ENCODE peak calls at places on chromosome 15, in seven cellular contexts. Q is CD4-positive, alpha-beta memory T cell; Y is upper lobe of right lung; O is NB4; Z is endothelial cell of umbilical vein; S is fibroblast of pulmonary artery; N is fibroblast of the aortic adventitia. H is an unnamed sample.

GRCh38 chr15:48507416-48508065 is 138.0 kb downstream of the FBN1 start:
- DNase-seq in Y (no peak), Z (peak; percentile 77), Q (no peak), O (peak; percentile 60), N (peak; percentile 80), S (peak; percentile 85), H (no peak)

GRCh38 chr15:49712162-49712561 is 91.3 kb downstream of the DTWD1 start:
- DNase-seq in S (no peak), Z (no peak), Y (no peak), Q (no peak), O (no peak), N (no peak), H (no peak)

GRCh38 chr15:75051161-75051560 is 27.8 kb downstream of the PPCDC start:
- DNase-seq in N (no peak), O (no peak), S (no peak), Z (no peak), Q (no peak), Y (no peak), H (no peak)

GRCh38 chr15:62758126-62758951 is 284.2 kb upstream of the TPM1 start:
- DNase-seq in O (no peak), Y (no peak), N (peak; percentile 98), Z (peak; percentile 38), S (peak; percentile 90), Q (no peak), H (peak; percentile 88)

GRCh38 chr15:62742409-62743171 is 300.0 kb upstream of the TPM1 start:
- DNase-seq in S (peak; percentile 93), O (peak; percentile 62), Z (peak; percentile 64), Q (peak; percentile 14), N (peak; percentile 98), Y (no peak), H (peak; percentile 86)

GRCh38 chr15:58146734-58147133 is 8.6 kb downstream of the AQP9 start:
- DNase-seq in O (peak; percentile 75), S (no peak), N (peak; percentile 22), Z (no peak), Q (no peak), Y (no peak), H (no peak)

GRCh38 chr15:38252481-38253311 is at the start of gene SPRED1:
- DNase-seq in Y (peak; percentile 91), N (peak; percentile 53), Z (peak; percentile 69), S (peak; percentile 55), O (peak; percentile 52), Q (peak; percentile 27), H (no peak)

GRCh38 chr15:32674681-32675080 is 33.2 kb downstream of the SCG5 start:
- DNase-seq in Z (no peak), O (no peak), S (no peak), Q (no peak), N (no peak), Y (no peak), H (no peak)

GRCh38 chr15:24772256-24772655 is 96.7 kb downstream of the NPAP1 start:
- DNase-seq in Z (no peak), S (no peak), Q (no peak), O (peak; percentile 25), N (no peak), Y (no peak), H (no peak)

GRCh38 chr15:62997441-62997840 is 45.1 kb upstream of the TPM1 start:
- DNase-seq in Q (no peak), N (no peak), Z (no peak), S (no peak), O (no peak), Y (no peak), H (no peak)

GRCh38 chr15:64901141-64901540 is 10.6 kb upstream of the ANKDD1A start:
- DNase-seq in S (no peak), Y (no peak), O (no peak), Z (no peak), N (no peak), Q (no peak), H (no peak)

GRCh38 chr15:40320931-40321371 is 2.5 kb upstream of the INAFM2 start:
- DNase-seq in S (peak; percentile 74), O (peak; percentile 73), Z (peak; percentile 65), Y (no peak), N (peak; percentile 77), Q (peak; percentile 65), H (no peak)

GRCh38 chr15:33858836-33859235 is 109.5 kb upstream of the CHRM5 start:
- DNase-seq in Y (no peak), Z (no peak), Q (no peak), N (no peak), S (no peak), O (no peak), H (no peak)

GRCh38 chr15:80012060-80012726 is 41.2 kb upstream of the BCL2A1 start:
- DNase-seq in Y (no peak), N (no peak), Q (no peak), Z (no peak), S (no peak), O (no peak), H (no peak)

GRCh38 chr15:101127503-101128076 is 124.3 kb downstream of the CHSY1 start:
- DNase-seq in O (peak; percentile 85), Z (peak; percentile 94), S (peak; percentile 96), Q (peak; percentile 26), N (peak; percentile 99), Y (no peak), H (peak; percentile 88)

GRCh38 chr15:23397779-23398178 is 43.2 kb downstream of the GOLGA8S start:
- DNase-seq in O (no peak), Z (no peak), Q (no peak), N (no peak), S (no peak), Y (no peak), H (no peak)

GRCh38 chr15:96363692-96364091 is 33.2 kb downstream of the NR2F2 start:
- DNase-seq in N (no peak), S (no peak), Y (no peak), Z (no peak), O (no peak), Q (no peak), H (no peak)

GRCh38 chr15:90013503-90013937 is 12.4 kb downstream of the ZNF710 start:
- DNase-seq in Z (no peak), Q (peak; percentile 77), Y (no peak), S (no peak), N (no peak), O (peak; percentile 35), H (no peak)

GRCh38 chr15:69304176-69304533 is 5.4 kb downstream of the PAQR5 start:
- DNase-seq in Y (peak; percentile 51), Z (no peak), Q (no peak), N (peak; percentile 81), S (peak; percentile 86), O (peak; percentile 72), H (peak; percentile 80)

GRCh38 chr15:38389924-38390542 is 63.9 kb upstream of the FAM98B start:
- DNase-seq in S (peak; percentile 71), Q (peak; percentile 34), O (peak; percentile 54), Z (peak; percentile 68), N (peak; percentile 71), Y (peak; percentile 63), H (no peak)

GRCh38 chr15:38425269-38425668 is 28.7 kb upstream of the FAM98B start:
- DNase-seq in Y (no peak), S (no peak), O (no peak), N (no peak), Q (no peak), Z (no peak), H (no peak)

GRCh38 chr15:41581110-41581509 is 22.1 kb downstream of the TYRO3 start:
- DNase-seq in Z (no peak), S (no peak), N (no peak), Q (no peak), Y (no peak), O (peak; percentile 37), H (no peak)

GRCh38 chr15:96612917-96613316 is 282.4 kb downstream of the NR2F2 start:
- DNase-seq in Q (no peak), N (no peak), S (no peak), Z (no peak), Y (no peak), O (no peak), H (no peak)

GRCh38 chr15:97884513-97885131 is 75.9 kb upstream of the ARRDC4 start:
- DNase-seq in N (no peak), Q (no peak), O (no peak), Z (no peak), S (no peak), Y (no peak), H (no peak)

DNA sequence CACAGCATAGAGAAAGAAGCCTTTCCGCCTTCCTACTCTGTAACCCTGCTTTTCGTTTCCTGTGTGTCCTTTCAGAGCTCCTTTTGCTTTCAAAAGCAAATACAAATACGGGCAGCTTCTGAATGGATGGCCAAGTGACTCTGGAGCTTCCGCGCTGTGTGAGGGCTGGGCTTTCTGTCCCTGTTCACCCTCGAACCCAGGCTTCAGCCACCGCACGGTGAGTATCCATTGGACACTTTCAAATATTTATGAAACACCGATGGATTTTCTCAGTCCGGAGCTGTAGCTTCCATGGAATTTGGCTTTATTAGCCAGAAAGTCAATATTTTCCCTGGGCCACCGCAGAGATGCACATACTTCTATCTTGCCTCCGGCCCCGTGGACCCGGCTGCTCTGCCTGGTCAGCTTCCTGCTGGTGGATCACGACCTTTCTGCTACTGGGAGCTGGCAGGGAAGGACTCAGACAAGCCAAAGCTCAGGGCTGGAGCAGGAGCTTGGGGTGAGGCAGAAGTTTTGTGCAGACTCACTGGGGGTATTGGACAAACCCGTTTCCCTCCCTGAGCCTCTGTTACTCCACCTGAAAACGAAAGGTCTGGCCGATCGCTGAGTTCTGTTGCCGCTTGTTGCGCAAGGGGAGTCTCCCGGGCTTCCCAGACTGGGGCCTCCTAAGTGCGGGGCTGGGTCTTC is 63.6 kb downstream of the LINGO1 start:
- DNase-seq in S (peak; percentile 38), Z (no peak), Y (peak; percentile 75), Q (no peak), N (peak; percentile 48), O (peak; percentile 85), H (no peak)
- H3K4me3 ChIP-seq in S (peak overlapping the region; percentile 29), Z (no peak overlapping the region), Y (peak overlapping the region; percentile 35), Q (no peak overlapping the region), N (peak overlapping the region; percentile 39), O (peak overlapping the region; percentile 33), H (no peak overlapping the region)

GRCh38 chr15:68268405-68268804 is 9.1 kb upstream of the FEM1B start:
- DNase-seq in N (no peak), Q (no peak), Z (no peak), O (no peak), Y (no peak), S (no peak), H (no peak)
- H3K4me3 ChIP-seq in N (no peak overlapping the region), Q (no peak overlapping the region), Z (no peak overlapping the region), O (no peak overlapping the region), Y (no peak overlapping the region), S (no peak overlapping the region), H (no peak overlapping the region)

DNA sequence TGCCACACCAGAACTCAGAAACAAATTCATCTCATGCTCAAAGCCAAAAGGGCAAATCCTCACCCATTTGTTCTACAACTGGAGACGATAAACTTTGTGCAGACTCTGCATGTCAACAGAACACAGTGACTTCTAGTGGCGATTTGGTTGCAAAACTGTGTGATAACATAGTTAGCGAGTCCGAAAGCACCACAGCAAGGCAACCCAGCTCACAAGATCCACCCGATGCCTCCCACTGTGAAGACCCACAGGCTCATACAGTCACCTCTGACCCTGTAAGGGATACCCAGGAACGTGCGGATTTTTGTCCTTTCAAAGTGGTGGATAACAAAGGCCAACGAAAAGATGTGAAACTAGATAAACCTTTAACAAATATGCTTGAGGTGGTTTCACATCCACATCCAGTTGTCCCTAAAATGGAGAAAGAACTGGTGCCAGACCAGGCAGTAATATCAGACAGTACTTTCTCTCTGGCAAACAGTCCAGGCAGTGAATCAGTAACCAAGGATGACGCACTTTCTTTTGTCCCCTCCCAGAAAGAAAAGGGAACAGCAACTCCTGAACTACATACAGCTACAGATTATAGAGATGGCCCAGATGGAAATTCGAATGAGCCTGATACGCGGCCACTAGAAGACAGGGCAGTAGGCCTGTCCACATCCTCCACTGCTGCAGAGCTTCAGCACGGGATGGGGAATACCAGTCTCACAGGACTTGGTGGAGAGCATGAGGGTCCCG is 199.7 kb downstream of the AKAP13 start:
- DNase-seq in Y (peak; percentile 53), Q (no peak), O (peak; percentile 12), S (peak; percentile 81), Z (no peak), N (peak; percentile 82), H (no peak)
- H3K4me3 ChIP-seq in Y (peak overlapping the region; percentile 56), Q (peak overlapping the region; percentile 29), O (no peak overlapping the region), S (no peak overlapping the region), Z (no peak overlapping the region), N (no peak overlapping the region), H (no peak overlapping the region)

GRCh38 chr15:71097890-71098289 is 17.4 kb upstream of the THSD4 start:
- DNase-seq in N (no peak), O (no peak), Z (no peak), S (no peak), Q (no peak), Y (no peak), H (no peak)
- H3K4me3 ChIP-seq in N (no peak overlapping the region), O (no peak overlapping the region), Z (no peak overlapping the region), S (no peak overlapping the region), Q (no peak overlapping the region), Y (no peak overlapping the region), H (no peak overlapping the region)

H was measured in AG09309.